ENCODE peak calls at places on chromosomes 11 and 22, in eight cellular contexts. O, X, N, E, T, G, I and L are unnamed samples.

GRCh38 chr11:46387919-46388618 is 3.5 kb downstream of the CHRM4 start:
- DNase-seq in O (no peak), X (no peak), N (no peak), E (no peak), T (peak), G (no peak), I (no peak), L (no peak)

GRCh38 chr11:126216526-126217305 is 5.1 kb downstream of the FAM118B start:
- DNase-seq in O (no peak), X (no peak), N (no peak), E (no peak), T (no peak), G (no peak), I (no peak), L (no peak)

GRCh38 chr11:16346975-16347374 is 9.4 kb downstream of the SOX6 start:
- DNase-seq in O (no peak), X (no peak), N (no peak), E (no peak), T (no peak), G (no peak), I (no peak), L (no peak)

GRCh38 chr22:21041937-21042336 is 3.8 kb upstream of the LRRC74B start:
- DNase-seq in O (no peak), X (no peak), N (no peak), E (no peak), T (no peak), G (no peak), I (no peak), L (no peak)

GRCh38 chr11:116481126-116481644 is 291.6 kb downstream of the BUD13 start:
- DNase-seq in O (no peak), X (no peak), N (no peak), E (no peak), T (no peak), G (no peak), I (no peak), L (no peak)

GRCh38 chr22:29060251-29060650 is 1.4 kb downstream of the C22orf31 start:
- DNase-seq in O (no peak), X (no peak), N (peak), E (no peak), T (no peak), G (no peak), I (no peak), L (no peak)

GRCh38 chr11:118135051-118135795 is 17.4 kb downstream of the SCN4B start:
- DNase-seq in O (peak), X (no peak), N (no peak), E (no peak), T (no peak), G (no peak), I (no peak), L (no peak)

GRCh38 chr11:75351541-75352416 is at the start of gene ARRB1:
- DNase-seq in O (peak), X (peak), N (peak), E (peak), T (peak), G (peak), I (peak), L (peak)

GRCh38 chr11:102617491-102618026 is 7.6 kb downstream of the MMP20 start:
- DNase-seq in O (no peak), X (no peak), N (no peak), E (no peak), T (no peak), G (no peak), I (no peak), L (no peak)

GRCh38 chr11:23556163-23556750 is 696.0 kb upstream of the CCDC179 start:
- DNase-seq in O (no peak), X (no peak), N (no peak), E (no peak), T (no peak), G (no peak), I (no peak), L (no peak)

GRCh38 chr11:1988667-1989317 is 8.8 kb downstream of the H19 start:
- DNase-seq in O (peak), X (no peak), N (peak), E (peak), T (peak), G (no peak), I (no peak), L (peak)

GRCh38 chr22:39405346-39406085 is 5.9 kb downstream of the TAB1 start:
- DNase-seq in O (no peak), X (no peak), N (no peak), E (no peak), T (no peak), G (no peak), I (no peak), L (no peak)

GRCh38 chr11:92796744-92797143 is 172.7 kb upstream of the MTNR1B start:
- DNase-seq in O (no peak), X (no peak), N (no peak), E (no peak), T (no peak), G (no peak), I (no peak), L (no peak)

GRCh38 chr11:107770546-107770945 is 58.7 kb upstream of the SLN start:
- DNase-seq in O (no peak), X (no peak), N (no peak), E (no peak), T (no peak), G (no peak), I (no peak), L (no peak)

GRCh38 chr22:47574551-47574950 is 812.1 kb downstream of the TBC1D22A start:
- DNase-seq in O (no peak), X (no peak), N (peak), E (no peak), T (no peak), G (no peak), I (no peak), L (peak)

GRCh38 chr11:58829736-58830135 is 14.8 kb downstream of the GLYATL2 start:
- DNase-seq in O (no peak), X (no peak), N (no peak), E (no peak), T (no peak), G (no peak), I (peak), L (no peak)

GRCh38 chr11:69305885-69306540 is 12.1 kb downstream of the MYEOV start:
- DNase-seq in O (peak), X (no peak), N (no peak), E (no peak), T (no peak), G (no peak), I (no peak), L (no peak)

GRCh38 chr11:33344611-33345010 is 87.4 kb downstream of the HIPK3 start:
- DNase-seq in O (no peak), X (no peak), N (no peak), E (no peak), T (no peak), G (no peak), I (no peak), L (no peak)

GRCh38 chr11:78731008-78731407 is 156.3 kb upstream of the NARS2 start:
- DNase-seq in O (no peak), X (no peak), N (no peak), E (no peak), T (no peak), G (no peak), I (no peak), L (no peak)

GRCh38 chr11:128310676-128311445 is 276.5 kb downstream of the ETS1 start:
- DNase-seq in O (no peak), X (no peak), N (no peak), E (no peak), T (no peak), G (no peak), I (no peak), L (no peak)

GRCh38 chr11:76787911-76788596 is 4.9 kb downstream of the TSKU start:
- DNase-seq in O (peak), X (peak), N (peak), E (peak), T (peak), G (no peak), I (peak), L (no peak)

GRCh38 chr11:32113200-32113599 is 22.3 kb downstream of the RCN1 start:
- DNase-seq in O (no peak), X (no peak), N (no peak), E (no peak), T (no peak), G (no peak), I (no peak), L (no peak)

GRCh38 chr22:38284042-38284402 is 11.2 kb upstream of the TMEM184B start:
- DNase-seq in O (no peak), X (no peak), N (no peak), E (no peak), T (peak), G (no peak), I (no peak), L (no peak)

GRCh38 chr22:34808618-34809017 is 257.3 kb upstream of the ISX start:
- DNase-seq in O (no peak), X (no peak), N (no peak), E (no peak), T (no peak), G (no peak), I (no peak), L (no peak)

GRCh38 chr22:28904211-28904808 is 20.9 kb downstream of the ZNRF3 start:
- DNase-seq in O (no peak), X (no peak), N (peak), E (no peak), T (peak), G (no peak), I (no peak), L (no peak)

GRCh38 chr11:1060410-1060809 is 14.3 kb upstream of the MUC2 start:
- DNase-seq in O (peak), X (no peak), N (no peak), E (peak), T (no peak), G (no peak), I (no peak), L (no peak)

GRCh38 chr11:115787302-115787701 is 283.1 kb upstream of the CADM1 start:
- DNase-seq in O (no peak), X (no peak), N (no peak), E (no peak), T (no peak), G (no peak), I (no peak), L (no peak)

GRCh38 chr11:77322926-77323590 is 21.6 kb upstream of the GDPD4 start:
- DNase-seq in O (no peak), X (no peak), N (no peak), E (no peak), T (no peak), G (no peak), I (no peak), L (no peak)

GRCh38 chr22:50697667-50698506 is 25.3 kb downstream of the SHANK3 start:
- DNase-seq in O (peak), X (no peak), N (peak), E (peak), T (no peak), G (no peak), I (no peak), L (no peak)

GRCh38 chr11:102966011-102966410 is 10.5 kb upstream of the MMP13 start:
- DNase-seq in O (no peak), X (no peak), N (no peak), E (no peak), T (no peak), G (no peak), I (no peak), L (no peak)

DNA sequence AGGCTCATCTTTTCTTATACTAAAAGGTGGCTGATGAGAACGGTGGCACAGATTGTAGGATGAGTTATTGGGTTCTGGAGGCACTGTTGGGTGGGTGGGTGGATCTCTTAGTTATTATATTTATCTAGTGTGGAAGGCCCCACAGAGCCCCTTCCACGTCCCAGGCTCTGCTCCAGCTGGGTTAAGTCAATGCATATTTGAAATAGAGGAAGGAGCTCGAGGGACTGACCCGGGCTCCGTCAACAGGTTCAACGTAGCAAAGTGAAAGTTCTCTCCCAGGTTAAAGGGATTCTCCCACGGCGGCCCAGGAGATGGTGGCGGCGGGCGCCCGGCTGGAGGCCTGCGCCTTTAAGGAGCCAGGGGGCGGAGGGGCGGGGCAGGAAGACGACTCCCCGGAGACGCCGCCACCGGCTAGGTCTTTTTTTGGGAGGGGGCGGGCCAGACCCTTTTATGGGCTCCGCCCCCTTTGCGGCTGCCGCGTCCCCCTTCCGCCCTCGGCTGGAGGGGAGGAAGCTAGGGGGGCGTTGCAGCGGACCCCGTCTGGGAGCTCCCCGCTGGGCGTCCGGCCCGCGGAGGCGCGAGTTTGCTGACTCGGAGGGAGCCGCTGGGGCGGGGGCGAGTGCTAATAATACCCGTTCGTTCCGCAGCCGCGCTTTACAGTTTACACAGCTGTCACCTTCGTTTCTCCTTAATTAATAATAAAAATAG is 1.5 kb upstream of the INPPL1 start:
- DNase-seq in O (peak), X (peak), N (peak), E (peak), T (peak), G (peak), I (peak), L (peak)
- TF ChIP-seq CTCF in O (peak), X (peak), N (no peak), E (peak), T (peak), G (no peak), I (peak), L (peak)

GRCh38 chr22:45285431-45286058 is 796 bp downstream of the UPK3A start:
- DNase-seq in O (no peak), X (peak), N (no peak), E (no peak), T (no peak), G (no peak), I (no peak), L (no peak)
- TF ChIP-seq CTCF in O (no peak), X (peak), N (no peak), E (no peak), T (no peak), G (no peak), I (no peak), L (no peak)

GRCh38 chr11:63671322-63672155 is at the start of gene ATL3:
- DNase-seq in O (peak), X (peak), N (peak), E (peak), T (peak), G (peak), I (peak), L (peak)
- TF ChIP-seq CTCF in O (peak), X (peak), N (no peak), E (no peak), T (no peak), G (peak), I (no peak), L (no peak)

GRCh38 chr11:119692547-119692834 is 36.5 kb downstream of the NECTIN1 start:
- DNase-seq in O (no peak), X (no peak), N (no peak), E (no peak), T (no peak), G (no peak), I (no peak), L (no peak)

GRCh38 chr11:119691701-119692546 is 37.1 kb downstream of the NECTIN1 start:
- DNase-seq in O (no peak), X (no peak), N (peak), E (no peak), T (no peak), G (no peak), I (no peak), L (no peak)

GRCh38 chr11:119696378-119697157 is 32.4 kb downstream of the NECTIN1 start:
- DNase-seq in O (no peak), X (peak), N (peak), E (no peak), T (no peak), G (no peak), I (no peak), L (no peak)

GRCh38 chr11:119693253-119693815 is 35.7 kb downstream of the NECTIN1 start:
- DNase-seq in O (no peak), X (no peak), N (no peak), E (no peak), T (no peak), G (no peak), I (no peak), L (no peak)

GRCh38 chr11:119694334-119694733 is 34.7 kb downstream of the NECTIN1 start:
- DNase-seq in O (no peak), X (no peak), N (no peak), E (no peak), T (no peak), G (no peak), I (no peak), L (no peak)
- TF ChIP-seq CTCF in O (no peak), X (peak), N (no peak), E (no peak), T (no peak), G (peak), I (no peak), L (no peak)

GRCh38 chr22:49322861-49323622 is 504.6 kb downstream of the BRD1 start:
- DNase-seq in O (peak), X (no peak), N (peak), E (no peak), T (no peak), G (no peak), I (no peak), L (peak)
- TF ChIP-seq CTCF in O (no peak), X (no peak), N (no peak), E (no peak), T (no peak), G (no peak), I (no peak), L (no peak)